ENCODE peak calls at places on chromosomes 2 and 18, in nine cellular contexts. J is cardiac septum, N is HuH-7, E is astrocyte of the hippocampus, S is M059J, Y is iPS-NIHi11, B is germinal center, C is nucleus accumbens, P is EL. R is an unnamed sample.

GRCh38 chr2:51103205-51103604 is 71.3 kb upstream of the NRXN1 start:
- DNase-seq in C (no peak), E (peak; percentile 39), J (no peak), B (no peak), Y (peak; percentile 19), N (peak; percentile 4), P (peak; percentile 16), S (peak; percentile 12), R (peak; percentile 22)

GRCh38 chr2:218516614-218517013 is 51.5 kb downstream of the USP37 start:
- DNase-seq in E (no peak), B (peak; percentile 44), S (no peak), P (peak; percentile 18), N (peak; percentile 14), Y (peak; percentile 24), C (no peak), J (no peak), R (no peak)

GRCh38 chr2:83251473-83251872 is 1207.6 kb downstream of the SUCLG1 start:
- DNase-seq in Y (no peak), B (no peak), N (no peak), C (no peak), E (no peak), S (no peak), J (no peak), P (peak; percentile 60), R (no peak)

GRCh38 chr2:9288681-9289338 is 82.2 kb downstream of the ASAP2 start:
- DNase-seq in P (peak; percentile 67), C (no peak), E (peak; percentile 56), N (no peak), J (no peak), Y (peak; percentile 55), S (peak; percentile 58), B (no peak), R (peak; percentile 42)

GRCh38 chr2:68556384-68556783 is 87.0 kb upstream of the PROKR1 start:
- DNase-seq in N (no peak), E (no peak), S (no peak), P (no peak), C (no peak), Y (no peak), B (no peak), J (no peak), R (no peak)

GRCh38 chr2:110678457-110679336 is 834 bp upstream of the BUB1 start:
- DNase-seq in E (peak; percentile 55), S (peak; percentile 37), P (peak; percentile 25), B (peak; percentile 37), C (peak; percentile 44), J (no peak), Y (peak; percentile 27), N (peak; percentile 9), R (peak; percentile 46)

GRCh38 chr2:145752091-145752806 is 1232.3 kb upstream of the ZEB2 start:
- DNase-seq in P (peak; percentile 68), C (no peak), Y (peak; percentile 68), N (no peak), E (peak; percentile 84), B (peak; percentile 61), S (peak; percentile 74), J (no peak), R (peak; percentile 78)

GRCh38 chr18:44986933-44987332 is 306.2 kb downstream of the SETBP1 start:
- DNase-seq in Y (no peak), J (no peak), B (no peak), C (no peak), P (no peak), E (no peak), N (no peak), S (no peak), R (peak; percentile 27)

GRCh38 chr2:54557211-54557600 is 101.1 kb downstream of the SPTBN1 start:
- DNase-seq in C (no peak), Y (no peak), B (no peak), N (no peak), J (no peak), S (no peak), E (no peak), P (no peak), R (no peak)

GRCh38 chr2:167292430-167293171 is 404.3 kb downstream of the XIRP2 start:
- DNase-seq in E (peak; percentile 99), Y (peak; percentile 98), J (peak; percentile 92), C (peak; percentile 88), B (peak; percentile 93), S (peak; percentile 81), P (peak; percentile 89), N (peak; percentile 98), R (peak; percentile 95)

GRCh38 chr2:34825671-34826070 is 1226.6 kb upstream of the FAM98A start:
- DNase-seq in P (no peak), B (no peak), N (no peak), C (no peak), E (no peak), J (no peak), Y (no peak), S (no peak), R (no peak)

GRCh38 chr2:18842836-18843235 is 253.5 kb upstream of the NT5C1B start:
- DNase-seq in E (no peak), J (no peak), P (no peak), S (no peak), N (no peak), Y (no peak), C (no peak), B (no peak), R (no peak)

GRCh38 chr2:128986867-128987268 is 668.2 kb upstream of the HS6ST1 start:
- DNase-seq in Y (no peak), P (no peak), C (no peak), N (no peak), J (no peak), S (no peak), E (no peak), B (no peak), R (no peak)